ENCODE peak calls at places on chromosomes 12 and 14, in five cellular contexts. W, L, D, X and K are unnamed samples.

GRCh38 chr12:11673666-11674464 is 24.4 kb downstream of the ETV6 start:
- DNase-seq in W (no peak), L (no peak), D (no peak), X (no peak), K (no peak)

GRCh38 chr14:99572173-99572999 is 31.6 kb downstream of the CCDC85C start:
- DNase-seq in W (no peak), L (no peak), D (no peak), X (no peak), K (no peak)

GRCh38 chr14:102993523-102993922 is 63.8 kb downstream of the CDC42BPB start:
- DNase-seq in W (no peak), L (no peak), D (peak), X (no peak), K (peak)

GRCh38 chr12:26425587-26426260 is 230.4 kb downstream of the SSPN start:
- DNase-seq in W (no peak), L (no peak), D (no peak), X (no peak), K (no peak)

GRCh38 chr12:124727244-124727673 is 136.4 kb downstream of the SCARB1 start:
- DNase-seq in W (no peak), L (peak), D (peak), X (no peak), K (no peak)

GRCh38 chr12:3127832-3128231 is 50.7 kb downstream of the TSPAN9 start:
- DNase-seq in W (no peak), L (no peak), D (no peak), X (no peak), K (no peak)

GRCh38 chr14:89504602-89505320 is 87.7 kb upstream of the FOXN3 start:
- DNase-seq in W (no peak), L (no peak), D (no peak), X (no peak), K (no peak)

GRCh38 chr14:22560638-22561365 is 28.2 kb downstream of the DAD1 start:
- DNase-seq in W (no peak), L (no peak), D (no peak), X (no peak), K (peak)

GRCh38 chr12:83818888-83819287 is 1093.7 kb downstream of the SLC6A15 start:
- DNase-seq in W (no peak), L (no peak), D (peak), X (no peak), K (peak)

GRCh38 chr12:102622618-102623017 is 142.3 kb upstream of the IGF1 start:
- DNase-seq in W (no peak), L (no peak), D (no peak), X (no peak), K (no peak)

GRCh38 chr12:104669851-104670337 is 213.1 kb downstream of the CHST11 start:
- DNase-seq in W (peak), L (no peak), D (no peak), X (no peak), K (no peak)

GRCh38 chr14:101506921-101507300 is 54.4 kb upstream of the DIO3 start:
- DNase-seq in W (no peak), L (no peak), D (no peak), X (no peak), K (no peak)

GRCh38 chr12:122517877-122518276 is 8.9 kb downstream of the RSRC2 start:
- DNase-seq in W (no peak), L (no peak), D (no peak), X (no peak), K (no peak)

GRCh38 chr12:56165369-56165768 is 7.2 kb downstream of the MYL6 start:
- DNase-seq in W (no peak), L (no peak), D (no peak), X (peak), K (no peak)

GRCh38 chr12:30813741-30814687 is 59.3 kb upstream of the CAPRIN2 start:
- DNase-seq in W (no peak), L (no peak), D (no peak), X (no peak), K (no peak)

GRCh38 chr12:2052861-2053674 is at the start of gene CACNA1C:
- DNase-seq in W (no peak), L (peak), D (peak), X (peak), K (no peak)

GRCh38 chr12:121791671-121792496 is 1.6 kb downstream of the RHOF start:
- DNase-seq in W (no peak), L (no peak), D (peak), X (no peak), K (peak)

GRCh38 chr12:54417712-54418440 is 1.2 kb downstream of the ITGA5 start:
- DNase-seq in W (no peak), L (no peak), D (peak), X (peak), K (no peak)

GRCh38 chr12:52155048-52155868 is 36.6 kb downstream of the KRT80 start:
- DNase-seq in W (no peak), L (no peak), D (peak), X (no peak), K (no peak)

GRCh38 chr12:71291746-71292145 is 133.9 kb upstream of the TSPAN8 start:
- DNase-seq in W (no peak), L (no peak), D (no peak), X (no peak), K (no peak)

GRCh38 chr12:56862264-56862663 is 71.9 kb downstream of the SDR9C7 start:
- DNase-seq in W (no peak), L (no peak), D (no peak), X (no peak), K (no peak)

GRCh38 chr14:31207287-31207745 is 277 bp downstream of the HECTD1 start:
- DNase-seq in W (no peak), L (no peak), D (no peak), X (no peak), K (no peak)

GRCh38 chr12:93441111-93441616 is 583 bp downstream of the UBE2N start:
- DNase-seq in W (peak), L (peak), D (peak), X (peak), K (peak)

GRCh38 chr12:42326466-42327226 is 679 bp downstream of the PPHLN1 start:
- DNase-seq in W (no peak), L (peak), D (peak), X (no peak), K (peak)

GRCh38 chr14:91366749-91367148 is 50.9 kb downstream of the CCDC88C start:
- DNase-seq in W (no peak), L (no peak), D (no peak), X (no peak), K (no peak)

GRCh38 chr12:79371226-79371625 is 319.5 kb downstream of the PAWR start:
- DNase-seq in W (no peak), L (no peak), D (no peak), X (no peak), K (no peak)